ENCODE peak calls at places on chromosome 5, in eight cellular contexts. V is Right ventricle myocardium superior, F is NCI-H187, T is GM13976, Q is progenitor cell of endocrine pancreas, R is germinal center, E is lower leg skin, Z is activated gamma-delta T cell treated with Interleukin-2 at 50 U/mL for 16 hours. P is an unnamed sample.

GRCh38 chr5:34923694-34924461 is 5.5 kb upstream of the DNAJC21 start:
- DNase-seq in Q (no peak), E (no peak), T (peak), V (no peak), F (no peak), R (no peak), Z (peak), P (no peak)

GRCh38 chr5:179986328-179986727 is 78.6 kb upstream of the TBC1D9B start:
- DNase-seq in T (no peak), E (no peak), Z (no peak), R (no peak), Q (no peak), V (no peak), F (no peak), P (no peak)

GRCh38 chr5:88145603-88146467 is 122.8 kb downstream of the TMEM161B start:
- DNase-seq in R (no peak), F (no peak), V (no peak), Z (no peak), E (no peak), Q (no peak), T (no peak), P (no peak)

GRCh38 chr5:125179617-125180016 is 433.2 kb upstream of the ZNF608 start:
- DNase-seq in F (no peak), Z (no peak), E (no peak), T (no peak), R (no peak), V (no peak), Q (no peak), P (no peak)

GRCh38 chr5:73448072-73448432 is 525 bp downstream of the FOXD1 start:
- DNase-seq in E (no peak), Z (no peak), T (no peak), V (no peak), R (no peak), Q (no peak), F (no peak), P (peak)

GRCh38 chr5:142290574-142291299 is 34.1 kb downstream of the SPRY4 start:
- DNase-seq in V (no peak), Z (no peak), E (no peak), Q (no peak), R (no peak), F (no peak), T (no peak), P (no peak)

GRCh38 chr5:175714686-175715085 is 56.8 kb downstream of the HRH2 start:
- DNase-seq in E (peak), T (no peak), F (no peak), Q (no peak), V (no peak), Z (no peak), R (no peak), P (no peak)

GRCh38 chr5:90201923-90202322 is 207.6 kb downstream of the CETN3 start:
- DNase-seq in Q (no peak), V (no peak), T (no peak), F (no peak), R (no peak), Z (no peak), E (no peak), P (no peak)

GRCh38 chr5:83745821-83746220 is 25.2 kb upstream of the HAPLN1 start:
- DNase-seq in Z (no peak), E (no peak), Q (no peak), V (no peak), R (no peak), T (no peak), F (no peak), P (no peak)

GRCh38 chr5:160470437-160471341 is 49.0 kb downstream of the PTTG1 start:
- DNase-seq in E (no peak), V (no peak), F (no peak), R (no peak), Z (no peak), T (no peak), Q (no peak), P (no peak)

GRCh38 chr5:121273818-121274433 is 577.8 kb upstream of the FTMT start:
- DNase-seq in T (no peak), Z (no peak), V (no peak), F (no peak), R (no peak), E (no peak), Q (no peak), P (no peak)

GRCh38 chr5:155878991-155879575 is 447.9 kb upstream of the SGCD start:
- DNase-seq in F (no peak), V (no peak), E (no peak), Z (no peak), Q (no peak), R (no peak), T (no peak), P (no peak)

GRCh38 chr5:17379188-17379951 is 118.7 kb upstream of the TAF11L2 start:
- DNase-seq in Z (no peak), T (no peak), F (no peak), R (no peak), Q (no peak), V (no peak), E (no peak), P (no peak)

GRCh38 chr5:91170266-91170665 is 212.9 kb downstream of the ARRDC3 start:
- DNase-seq in T (no peak), Z (no peak), Q (no peak), R (no peak), F (no peak), E (no peak), V (no peak), P (no peak)

GRCh38 chr5:136308396-136308795 is 56.9 kb downstream of the TRPC7 start:
- DNase-seq in E (peak), Q (no peak), V (no peak), R (no peak), Z (no peak), T (no peak), F (no peak), P (no peak)

GRCh38 chr5:57094753-57095683 is 78.8 kb upstream of the GPBP1 start:
- DNase-seq in F (no peak), T (no peak), V (no peak), R (no peak), Z (no peak), E (no peak), Q (no peak), P (no peak)

GRCh38 chr5:52997424-52997823 is 8.3 kb downstream of the ITGA2 start:
- DNase-seq in E (no peak), R (no peak), T (no peak), Z (no peak), V (no peak), F (no peak), Q (no peak), P (peak)

GRCh38 chr5:124652514-124652819 is 94.0 kb downstream of the ZNF608 start:
- DNase-seq in V (no peak), R (no peak), F (no peak), T (no peak), Q (no peak), Z (no peak), E (no peak), P (no peak)

GRCh38 chr5:81044868-81045267 is 84.7 kb downstream of the RASGRF2 start:
- DNase-seq in Z (no peak), Q (no peak), E (no peak), V (no peak), T (no peak), F (no peak), R (no peak), P (no peak)

GRCh38 chr5:66994790-66995189 is 201.8 kb downstream of the CD180 start:
- DNase-seq in T (no peak), V (no peak), R (no peak), E (no peak), Z (no peak), Q (no peak), F (no peak), P (no peak)

GRCh38 chr5:175627037-175627436 is 30.8 kb upstream of the HRH2 start:
- DNase-seq in Q (no peak), F (no peak), R (no peak), V (no peak), T (no peak), E (no peak), Z (no peak), P (no peak)

GRCh38 chr5:80076131-80077101 is 41.3 kb downstream of the THBS4 start:
- DNase-seq in F (no peak), T (no peak), V (no peak), Q (no peak), R (no peak), Z (no peak), E (no peak), P (no peak)

GRCh38 chr5:12023614-12024241 is 119.5 kb upstream of the CTNND2 start:
- DNase-seq in F (no peak), V (no peak), Q (no peak), R (no peak), E (no peak), T (peak), Z (no peak), P (peak)

GRCh38 chr5:68239485-68239884 is 23.9 kb downstream of the PIK3R1 start:
- DNase-seq in E (peak), V (peak), Q (no peak), R (peak), Z (peak), T (peak), F (no peak), P (no peak)

GRCh38 chr5:138339086-138339456 is 1.0 kb downstream of the FAM53C start:
- DNase-seq in E (no peak), R (no peak), Z (no peak), F (no peak), T (no peak), Q (no peak), V (no peak), P (no peak)

GRCh38 chr5:5220896-5221295 is 80.8 kb downstream of the ADAMTS16 start:
- DNase-seq in V (no peak), E (no peak), F (no peak), Q (no peak), R (no peak), Z (no peak), T (no peak), P (no peak)